ENCODE peak calls at places on chromosomes 2 and 18, in four cellular contexts. G is BJ, N is lung microvascular endothelial cell, T is fibroblast of lung. X is an unnamed sample.
A peak's percentile ranks its signal among the peaks of the same experiment; 100 is the strongest.

GRCh38 chr2:160210599-160211138 is 10.6 kb upstream of the ITGB6 start:
- DNase-seq in N (peak; percentile 81), T (peak; percentile 46), G (no peak), X (no peak)

GRCh38 chr2:113376248-113376934 is 61.1 kb upstream of the ZNG1B start:
- DNase-seq in N (no peak), T (peak; percentile 7), G (no peak), X (no peak)

GRCh38 chr2:32061973-32062861 is 1.1 kb upstream of the SPAST start:
- DNase-seq in T (peak; percentile 61), G (no peak), N (peak; percentile 17), X (peak; percentile 18)

GRCh38 chr2:186517090-186517489 is 31.0 kb downstream of the ZC3H15 start:
- DNase-seq in N (no peak), G (no peak), T (no peak), X (no peak)

GRCh38 chr2:49973917-49974368 is 819.6 kb upstream of the FSHR start:
- DNase-seq in T (peak; percentile 62), G (no peak), N (peak; percentile 3), X (peak; percentile 62)

GRCh38 chr2:70935468-70936164 is at the start of gene ATP6V1B1:
- DNase-seq in G (no peak), N (no peak), T (no peak), X (no peak)

GRCh38 chr2:241050624-241051577 is 51.2 kb downstream of the MTERF4 start:
- DNase-seq in G (no peak), T (no peak), N (no peak), X (no peak)

GRCh38 chr2:164593541-164593940 is 27.7 kb downstream of the GRB14 start:
- DNase-seq in N (no peak), G (no peak), T (no peak), X (no peak)

GRCh38 chr2:32235315-32235714 is 29.4 kb downstream of the NLRC4 start:
- DNase-seq in N (no peak), T (no peak), G (no peak), X (peak; percentile 71)

GRCh38 chr2:117917223-117917917 is 96.5 kb downstream of the CCDC93 start:
- DNase-seq in T (no peak), N (peak; percentile 20), G (no peak), X (no peak)

GRCh38 chr2:234979204-234980167 is 27.7 kb downstream of the SH3BP4 start:
- DNase-seq in G (no peak), N (peak; percentile 90), T (no peak), X (no peak)

GRCh38 chr2:98769784-98770183 is 38.9 kb upstream of the MGAT4A start:
- DNase-seq in T (no peak), G (no peak), N (no peak), X (no peak)

GRCh38 chr18:54630963-54631362 is 39.9 kb downstream of the DYNAP start:
- DNase-seq in G (no peak), N (no peak), T (no peak), X (no peak)

GRCh38 chr2:241507430-241508239 is 749 bp downstream of the STK25 start:
- DNase-seq in N (peak; percentile 74), T (peak; percentile 37), G (no peak), X (no peak)

GRCh38 chr2:237726401-237726830 is 72.2 kb upstream of the RBM44 start:
- DNase-seq in G (no peak), T (peak; percentile 84), N (peak; percentile 55), X (peak; percentile 32)

GRCh38 chr2:67215214-67215613 is 181.9 kb upstream of the ETAA1 start:
- DNase-seq in N (peak; percentile 53), T (peak; percentile 56), G (no peak), X (peak; percentile 36)

GRCh38 chr2:239751719-239752355 is 273.3 kb downstream of the NDUFA10 start:
- DNase-seq in G (no peak), N (peak; percentile 51), T (peak; percentile 7), X (peak; percentile 53)